ENCODE peak calls at places on chromosomes 4 and X, in seven cellular contexts. O is amniotic stem cell; A is T-helper 2 cell treated with Interferon-gamma antibody and Interleukin-4, amounts not matched to agents 5 μg/mL and 100 μg/mL, for 36 hours; K is HEK293T; W is WTC11; C is NCI-H510A; T is epithelial cell of esophagus. Q is an unnamed sample.

GRCh38 chr4:163493643-163494359 is 689 bp upstream of the TMA16 start:
- DNase-seq in O (no peak), K (no peak), W (no peak), C (no peak), T (no peak), A (no peak), Q (no peak)

GRCh38 chr4:122874194-122874593 is 47.6 kb downstream of the FGF2 start:
- DNase-seq in W (no peak), T (peak), A (no peak), C (no peak), O (peak), K (no peak), Q (no peak)

GRCh38 chr4:132240094-132240493 is 909.0 kb upstream of the PCDH10 start:
- DNase-seq in O (no peak), T (no peak), K (no peak), W (no peak), C (no peak), A (no peak), Q (no peak)

GRCh38 chrX:132807411-132808030 is 150.9 kb downstream of the HS6ST2 start:
- DNase-seq in T (no peak), C (no peak), W (no peak), A (no peak), O (no peak), K (no peak), Q (no peak)

GRCh38 chrX:151537572-151537971 is 25.9 kb upstream of the PASD1 start:
- DNase-seq in W (no peak), C (no peak), O (no peak), A (no peak), K (no peak), T (no peak), Q (no peak)

GRCh38 chrX:69538321-69538876 is 34.3 kb downstream of the NALF2 start:
- DNase-seq in A (peak), O (peak), T (peak), W (peak), K (peak), C (no peak), Q (peak)

GRCh38 chrX:49884290-49884862 is 5.1 kb downstream of the USP27X start:
- DNase-seq in T (peak), K (peak), W (peak), O (peak), C (no peak), A (peak), Q (peak)

GRCh38 chr4:10715696-10716095 is 31.1 kb upstream of the CLNK start:
- DNase-seq in K (no peak), A (no peak), W (no peak), C (no peak), O (peak), T (peak), Q (peak)

GRCh38 chrX:134423606-134424005 is 36.4 kb upstream of the HPRT1 start:
- DNase-seq in W (no peak), K (peak), O (no peak), T (peak), A (no peak), C (no peak), Q (no peak)

GRCh38 chrX:45806410-45807121 is 605.9 kb upstream of the DIPK2B start:
- DNase-seq in W (no peak), A (peak), O (peak), C (no peak), T (peak), K (no peak), Q (no peak)

GRCh38 chrX:150574824-150575409 is 6.5 kb downstream of the MTM1 start:
- DNase-seq in W (no peak), O (no peak), K (no peak), A (peak), T (no peak), C (no peak), Q (peak)

GRCh38 chrX:40132751-40133150 is 35.0 kb upstream of the BCOR start:
- DNase-seq in A (no peak), K (no peak), W (no peak), O (peak), C (no peak), T (peak), Q (no peak)

GRCh38 chrX:152637649-152638442 is at the start of gene GABRQ:
- DNase-seq in T (peak), W (peak), C (peak), O (no peak), A (peak), K (peak), Q (peak)

GRCh38 chrX:38220024-38220935 is at the start of gene SRPX:
- DNase-seq in O (no peak), C (no peak), W (peak), K (peak), T (peak), A (no peak), Q (peak)

GRCh38 chr4:53914313-53915016 is 149.9 kb downstream of the CHIC2 start:
- DNase-seq in C (no peak), W (no peak), A (peak), T (peak), K (no peak), O (peak), Q (no peak)

GRCh38 chrX:72430405-72430968 is 124.8 kb upstream of the CITED1 start:
- DNase-seq in T (no peak), K (no peak), W (no peak), A (no peak), C (no peak), O (no peak), Q (no peak)

GRCh38 chr4:114349543-114350175 is 248.9 kb upstream of the UGT8 start:
- DNase-seq in K (no peak), A (no peak), O (no peak), T (peak), W (no peak), C (no peak), Q (no peak)

GRCh38 chr4:85496933-85497332 is 22.0 kb downstream of the ARHGAP24 start:
- DNase-seq in O (no peak), T (peak), W (no peak), K (no peak), A (no peak), C (no peak), Q (no peak)

GRCh38 chr4:94889523-94889922 is 131.8 kb downstream of the BMPR1B start:
- DNase-seq in O (no peak), W (no peak), C (no peak), A (no peak), K (no peak), T (no peak), Q (no peak)

GRCh38 chr4:4386736-4387392 is at the start of gene NSG1:
- DNase-seq in O (no peak), A (no peak), W (peak), T (peak), K (peak), C (peak), Q (peak)

GRCh38 chr4:168674077-168674747 is 177.4 kb downstream of the PALLD start:
- DNase-seq in K (no peak), A (no peak), W (no peak), O (no peak), T (no peak), C (no peak), Q (no peak)